ENCODE peak calls at places on chromosomes 11 and 22, in nine cellular contexts. One of them, this sample, is unnamed.

GRCh38 chr22:45893516-45893915 is 83.4 kb downstream of the WNT7B start:
- DNase-seq in HepG2: no peak
- DNase-seq in esophagus squamous epithelium: no peak
- DNase-seq in body of pancreas: no peak
- DNase-seq in lower lobe of right lung: no peak
- DNase-seq in cardiac fibroblast: no peak
- DNase-seq in Panc1: no peak
- DNase-seq in cardiac muscle cell: no peak
- DNase-seq in fibroblast of pulmonary artery: no peak
- DNase-seq in this sample: no peak

GRCh38 chr22:43001271-43002197 is 13.4 kb downstream of the PACSIN2 start:
- DNase-seq in HepG2: peak
- DNase-seq in esophagus squamous epithelium: no peak
- DNase-seq in body of pancreas: no peak
- DNase-seq in lower lobe of right lung: peak
- DNase-seq in cardiac fibroblast: peak
- DNase-seq in Panc1: no peak
- DNase-seq in cardiac muscle cell: peak
- DNase-seq in fibroblast of pulmonary artery: peak
- DNase-seq in this sample: peak

GRCh38 chr11:8765294-8765693 is 82.7 kb downstream of the RPL27A start:
- DNase-seq in HepG2: peak
- DNase-seq in esophagus squamous epithelium: no peak
- DNase-seq in body of pancreas: no peak
- DNase-seq in lower lobe of right lung: no peak
- DNase-seq in cardiac fibroblast: peak
- DNase-seq in Panc1: no peak
- DNase-seq in cardiac muscle cell: peak
- DNase-seq in fibroblast of pulmonary artery: peak
- DNase-seq in this sample: no peak

GRCh38 chr11:6333112-6333511 is 12.8 kb upstream of the CAVIN3 start:
- DNase-seq in HepG2: no peak
- DNase-seq in esophagus squamous epithelium: no peak
- DNase-seq in body of pancreas: no peak
- DNase-seq in lower lobe of right lung: no peak
- DNase-seq in cardiac fibroblast: no peak
- DNase-seq in Panc1: no peak
- DNase-seq in cardiac muscle cell: no peak
- DNase-seq in fibroblast of pulmonary artery: no peak
- DNase-seq in this sample: no peak

GRCh38 chr11:93034031-93034430 is 64.6 kb downstream of the MTNR1B start:
- DNase-seq in HepG2: peak
- DNase-seq in esophagus squamous epithelium: no peak
- DNase-seq in body of pancreas: no peak
- DNase-seq in lower lobe of right lung: no peak
- DNase-seq in cardiac fibroblast: peak
- DNase-seq in Panc1: no peak
- DNase-seq in cardiac muscle cell: peak
- DNase-seq in fibroblast of pulmonary artery: no peak
- DNase-seq in this sample: peak

GRCh38 chr22:35561796-35562526 is 21.3 kb downstream of the RASD2 start:
- DNase-seq in HepG2: no peak
- DNase-seq in esophagus squamous epithelium: no peak
- DNase-seq in body of pancreas: no peak
- DNase-seq in lower lobe of right lung: no peak
- DNase-seq in cardiac fibroblast: peak
- DNase-seq in Panc1: no peak
- DNase-seq in cardiac muscle cell: peak
- DNase-seq in fibroblast of pulmonary artery: peak
- DNase-seq in this sample: no peak

GRCh38 chr11:69010964-69011623 is 2.0 kb downstream of the MRGPRF start:
- DNase-seq in HepG2: no peak
- DNase-seq in esophagus squamous epithelium: no peak
- DNase-seq in body of pancreas: peak
- DNase-seq in lower lobe of right lung: peak
- DNase-seq in cardiac fibroblast: peak
- DNase-seq in Panc1: no peak
- DNase-seq in cardiac muscle cell: peak
- DNase-seq in fibroblast of pulmonary artery: peak
- DNase-seq in this sample: no peak

GRCh38 chr11:1786466-1786865 is 22.7 kb upstream of the CTSD start:
- DNase-seq in HepG2: no peak
- DNase-seq in esophagus squamous epithelium: no peak
- DNase-seq in body of pancreas: no peak
- DNase-seq in lower lobe of right lung: no peak
- DNase-seq in cardiac fibroblast: no peak
- DNase-seq in Panc1: no peak
- DNase-seq in cardiac muscle cell: no peak
- DNase-seq in fibroblast of pulmonary artery: no peak
- DNase-seq in this sample: no peak

GRCh38 chr11:6079463-6079862 is 28.0 kb upstream of the OR56B4 start:
- DNase-seq in HepG2: no peak
- DNase-seq in esophagus squamous epithelium: no peak
- DNase-seq in body of pancreas: no peak
- DNase-seq in lower lobe of right lung: no peak
- DNase-seq in cardiac fibroblast: no peak
- DNase-seq in Panc1: no peak
- DNase-seq in cardiac muscle cell: no peak
- DNase-seq in fibroblast of pulmonary artery: no peak
- DNase-seq in this sample: no peak

GRCh38 chr11:2772544-2773031 is 72.8 kb upstream of the KCNQ1OT1 start:
- DNase-seq in HepG2: no peak
- DNase-seq in esophagus squamous epithelium: no peak
- DNase-seq in body of pancreas: no peak
- DNase-seq in lower lobe of right lung: peak
- DNase-seq in cardiac fibroblast: no peak
- DNase-seq in Panc1: no peak
- DNase-seq in cardiac muscle cell: peak
- DNase-seq in fibroblast of pulmonary artery: peak
- DNase-seq in this sample: peak

GRCh38 chr11:12171921-12172320 is 61.5 kb downstream of the MICAL2 start:
- DNase-seq in HepG2: no peak
- DNase-seq in esophagus squamous epithelium: no peak
- DNase-seq in body of pancreas: no peak
- DNase-seq in lower lobe of right lung: no peak
- DNase-seq in cardiac fibroblast: no peak
- DNase-seq in Panc1: no peak
- DNase-seq in cardiac muscle cell: no peak
- DNase-seq in fibroblast of pulmonary artery: no peak
- DNase-seq in this sample: no peak

GRCh38 chr22:25008666-25009065 is 56.1 kb downstream of the KIAA1671 start:
- DNase-seq in HepG2: no peak
- DNase-seq in esophagus squamous epithelium: no peak
- DNase-seq in body of pancreas: no peak
- DNase-seq in lower lobe of right lung: no peak
- DNase-seq in cardiac fibroblast: no peak
- DNase-seq in Panc1: no peak
- DNase-seq in cardiac muscle cell: no peak
- DNase-seq in fibroblast of pulmonary artery: no peak
- DNase-seq in this sample: no peak

GRCh38 chr11:93737904-93738612 is 3.2 kb downstream of the TAF1D start:
- DNase-seq in HepG2: no peak
- DNase-seq in esophagus squamous epithelium: no peak
- DNase-seq in body of pancreas: no peak
- DNase-seq in lower lobe of right lung: no peak
- DNase-seq in cardiac fibroblast: no peak
- DNase-seq in Panc1: no peak
- DNase-seq in cardiac muscle cell: no peak
- DNase-seq in fibroblast of pulmonary artery: no peak
- DNase-seq in this sample: peak

GRCh38 chr11:86067230-86068137 is 1.4 kb downstream of the PICALM start:
- DNase-seq in HepG2: peak
- DNase-seq in esophagus squamous epithelium: no peak
- DNase-seq in body of pancreas: no peak
- DNase-seq in lower lobe of right lung: no peak
- DNase-seq in cardiac fibroblast: no peak
- DNase-seq in Panc1: no peak
- DNase-seq in cardiac muscle cell: no peak
- DNase-seq in fibroblast of pulmonary artery: no peak
- DNase-seq in this sample: peak

GRCh38 chr11:90218606-90219005 is 4.2 kb downstream of the CHORDC1 start:
- DNase-seq in HepG2: no peak
- DNase-seq in esophagus squamous epithelium: no peak
- DNase-seq in body of pancreas: no peak
- DNase-seq in lower lobe of right lung: peak
- DNase-seq in cardiac fibroblast: no peak
- DNase-seq in Panc1: no peak
- DNase-seq in cardiac muscle cell: no peak
- DNase-seq in fibroblast of pulmonary artery: no peak
- DNase-seq in this sample: no peak

GRCh38 chr22:17117890-17118289 is 3.3 kb downstream of the TMEM121B start:
- DNase-seq in HepG2: no peak
- DNase-seq in esophagus squamous epithelium: no peak
- DNase-seq in body of pancreas: no peak
- DNase-seq in lower lobe of right lung: no peak
- DNase-seq in cardiac fibroblast: no peak
- DNase-seq in Panc1: no peak
- DNase-seq in cardiac muscle cell: no peak
- DNase-seq in fibroblast of pulmonary artery: no peak
- DNase-seq in this sample: peak

GRCh38 chr22:17120711-17121234 is 387 bp downstream of the TMEM121B start:
- DNase-seq in HepG2: no peak
- DNase-seq in esophagus squamous epithelium: no peak
- DNase-seq in body of pancreas: no peak
- DNase-seq in lower lobe of right lung: no peak
- DNase-seq in cardiac fibroblast: no peak
- DNase-seq in Panc1: no peak
- DNase-seq in cardiac muscle cell: no peak
- DNase-seq in fibroblast of pulmonary artery: no peak
- DNase-seq in this sample: no peak

GRCh38 chr22:17118342-17118741 is 2.8 kb downstream of the TMEM121B start:
- DNase-seq in HepG2: no peak
- DNase-seq in esophagus squamous epithelium: no peak
- DNase-seq in body of pancreas: no peak
- DNase-seq in lower lobe of right lung: no peak
- DNase-seq in cardiac fibroblast: no peak
- DNase-seq in Panc1: no peak
- DNase-seq in cardiac muscle cell: no peak
- DNase-seq in fibroblast of pulmonary artery: no peak
- DNase-seq in this sample: no peak

GRCh38 chr22:17120281-17120680 is 879 bp downstream of the TMEM121B start:
- DNase-seq in HepG2: no peak
- DNase-seq in esophagus squamous epithelium: no peak
- DNase-seq in body of pancreas: peak
- DNase-seq in lower lobe of right lung: peak
- DNase-seq in cardiac fibroblast: peak
- DNase-seq in Panc1: no peak
- DNase-seq in cardiac muscle cell: peak
- DNase-seq in fibroblast of pulmonary artery: peak
- DNase-seq in this sample: peak

GRCh38 chr22:17119481-17120202 is 1.5 kb downstream of the TMEM121B start:
- DNase-seq in HepG2: no peak
- DNase-seq in esophagus squamous epithelium: no peak
- DNase-seq in body of pancreas: peak
- DNase-seq in lower lobe of right lung: no peak
- DNase-seq in cardiac fibroblast: peak
- DNase-seq in Panc1: no peak
- DNase-seq in cardiac muscle cell: peak
- DNase-seq in fibroblast of pulmonary artery: no peak
- DNase-seq in this sample: peak
- TF ChIP-seq CTCF in HepG2: peak
- TF ChIP-seq CTCF in esophagus squamous epithelium: no peak
- TF ChIP-seq CTCF in body of pancreas: peak
- TF ChIP-seq CTCF in lower lobe of right lung: peak
- TF ChIP-seq CTCF in cardiac fibroblast: peak
- TF ChIP-seq CTCF in Panc1: no peak
- TF ChIP-seq CTCF in cardiac muscle cell: peak
- TF ChIP-seq CTCF in fibroblast of pulmonary artery: no peak
- TF ChIP-seq CTCF in this sample: peak

GRCh38 chr11:61598886-61599868 is 18.3 kb upstream of the SYT7 start:
- DNase-seq in HepG2: no peak
- DNase-seq in esophagus squamous epithelium: no peak
- DNase-seq in body of pancreas: no peak
- DNase-seq in lower lobe of right lung: no peak
- DNase-seq in cardiac fibroblast: peak
- DNase-seq in Panc1: no peak
- DNase-seq in cardiac muscle cell: peak
- DNase-seq in fibroblast of pulmonary artery: peak
- DNase-seq in this sample: no peak
- TF ChIP-seq CTCF in HepG2: no peak
- TF ChIP-seq CTCF in esophagus squamous epithelium: no peak
- TF ChIP-seq CTCF in body of pancreas: no peak
- TF ChIP-seq CTCF in lower lobe of right lung: no peak
- TF ChIP-seq CTCF in cardiac fibroblast: no peak
- TF ChIP-seq CTCF in Panc1: no peak
- TF ChIP-seq CTCF in cardiac muscle cell: no peak
- TF ChIP-seq CTCF in fibroblast of pulmonary artery: no peak
- TF ChIP-seq CTCF in this sample: no peak

GRCh38 chr22:26564181-26564580 is 25.8 kb downstream of the TPST2 start:
- DNase-seq in HepG2: no peak
- DNase-seq in esophagus squamous epithelium: no peak
- DNase-seq in body of pancreas: no peak
- DNase-seq in lower lobe of right lung: no peak
- DNase-seq in cardiac fibroblast: no peak
- DNase-seq in Panc1: no peak
- DNase-seq in cardiac muscle cell: no peak
- DNase-seq in fibroblast of pulmonary artery: no peak
- DNase-seq in this sample: no peak
- TF ChIP-seq CTCF in HepG2: no peak
- TF ChIP-seq CTCF in esophagus squamous epithelium: no peak
- TF ChIP-seq CTCF in body of pancreas: no peak
- TF ChIP-seq CTCF in lower lobe of right lung: no peak
- TF ChIP-seq CTCF in cardiac fibroblast: no peak
- TF ChIP-seq CTCF in Panc1: no peak
- TF ChIP-seq CTCF in cardiac muscle cell: no peak
- TF ChIP-seq CTCF in fibroblast of pulmonary artery: no peak
- TF ChIP-seq CTCF in this sample: no peak

DNA sequence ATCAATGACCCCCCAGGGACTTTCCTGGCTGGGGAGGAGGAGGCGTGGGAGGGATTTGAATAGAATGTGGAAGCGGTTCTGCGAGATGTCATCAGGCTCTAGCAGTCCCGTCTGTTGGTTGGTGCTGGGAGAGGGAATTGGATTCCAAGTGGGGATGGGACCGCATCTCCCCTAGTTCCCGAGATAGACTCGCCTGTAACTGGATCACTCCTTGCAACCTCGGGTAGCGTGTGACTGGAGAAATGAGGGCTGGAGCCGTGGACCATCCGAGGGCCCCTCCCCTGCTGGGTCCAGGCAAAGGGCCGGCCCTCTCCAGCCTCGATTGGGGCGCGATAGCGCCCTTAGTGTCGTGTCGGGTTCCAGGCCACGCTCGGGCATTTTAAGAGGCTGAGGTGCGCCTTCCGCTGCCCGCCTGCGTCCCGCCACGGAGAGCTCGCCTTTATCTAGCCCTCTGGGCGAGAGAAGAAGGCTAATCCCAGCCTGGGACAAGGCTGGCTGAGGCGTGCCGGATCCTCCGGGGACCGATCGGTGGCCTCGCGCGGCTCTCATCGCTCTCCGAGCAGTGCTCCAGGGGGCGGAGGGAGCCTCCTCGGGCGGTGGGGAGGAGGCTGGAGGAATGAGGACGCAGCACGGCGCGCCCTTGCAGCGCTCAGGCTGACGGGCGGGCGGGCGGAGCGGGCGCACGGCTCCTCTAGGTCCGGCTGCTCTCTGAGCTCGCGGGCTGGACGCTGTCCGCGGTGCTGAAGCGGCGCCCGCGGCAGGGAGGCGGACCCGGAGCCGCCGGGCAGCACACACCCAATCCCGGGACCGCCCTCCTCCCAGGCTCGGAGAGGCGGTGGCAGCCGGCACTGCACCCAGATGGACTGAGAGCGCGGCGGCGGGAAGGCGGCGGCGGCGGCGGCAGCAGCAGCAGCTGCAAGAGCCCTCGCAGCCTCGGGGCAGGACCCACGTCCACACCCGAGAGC is 107.8 kb downstream of the OSBP2 start:
- DNase-seq in HepG2: peak
- DNase-seq in esophagus squamous epithelium: no peak
- DNase-seq in body of pancreas: peak
- DNase-seq in lower lobe of right lung: peak
- DNase-seq in cardiac fibroblast: peak
- DNase-seq in Panc1: no peak
- DNase-seq in cardiac muscle cell: peak
- DNase-seq in fibroblast of pulmonary artery: peak
- DNase-seq in this sample: peak
- TF ChIP-seq CTCF in HepG2: peak
- TF ChIP-seq CTCF in esophagus squamous epithelium: peak
- TF ChIP-seq CTCF in body of pancreas: peak
- TF ChIP-seq CTCF in lower lobe of right lung: peak
- TF ChIP-seq CTCF in cardiac fibroblast: peak
- TF ChIP-seq CTCF in Panc1: no peak
- TF ChIP-seq CTCF in cardiac muscle cell: peak
- TF ChIP-seq CTCF in fibroblast of pulmonary artery: no peak
- TF ChIP-seq CTCF in this sample: no peak